ENCODE peak calls at places on chromosomes 11 and 22, in five cellular contexts. One of them, this sample, is unnamed.

GRCh38 chr11:44065161-44065571 is 904 bp upstream of the ACCS start:
- DNase-seq in NCI-H345: no peak
- DNase-seq in tibial nerve: no peak
- DNase-seq in PC-9: no peak
- DNase-seq in GM10248: no peak
- DNase-seq in this sample: no peak

GRCh38 chr22:17303840-17304779 is 65.2 kb upstream of the CECR2 start:
- DNase-seq in NCI-H345: no peak
- DNase-seq in tibial nerve: no peak
- DNase-seq in PC-9: no peak
- DNase-seq in GM10248: peak; percentile 76
- DNase-seq in this sample: peak; percentile 84

GRCh38 chr11:3207530-3208189 is 11.0 kb downstream of the MRGPRG start:
- DNase-seq in NCI-H345: no peak
- DNase-seq in tibial nerve: no peak
- DNase-seq in PC-9: no peak
- DNase-seq in GM10248: no peak
- DNase-seq in this sample: no peak

GRCh38 chr11:96741068-96741467 is 351.3 kb downstream of the JRKL start:
- DNase-seq in NCI-H345: no peak
- DNase-seq in tibial nerve: no peak
- DNase-seq in PC-9: no peak
- DNase-seq in GM10248: no peak
- DNase-seq in this sample: no peak

GRCh38 chr11:67416416-67417335 is 1.2 kb downstream of the CARNS1 start:
- DNase-seq in NCI-H345: peak; percentile 94
- DNase-seq in tibial nerve: no peak
- DNase-seq in PC-9: no peak
- DNase-seq in GM10248: no peak
- DNase-seq in this sample: no peak

GRCh38 chr11:116473790-116474346 is 298.9 kb downstream of the BUD13 start:
- DNase-seq in NCI-H345: no peak
- DNase-seq in tibial nerve: no peak
- DNase-seq in PC-9: no peak
- DNase-seq in GM10248: no peak
- DNase-seq in this sample: no peak

GRCh38 chr11:72146625-72147024 is 11.1 kb downstream of the FOLR3 start:
- DNase-seq in NCI-H345: no peak
- DNase-seq in tibial nerve: no peak
- DNase-seq in PC-9: peak; percentile 18
- DNase-seq in GM10248: no peak
- DNase-seq in this sample: no peak

GRCh38 chr11:64855596-64856304 is 11.3 kb upstream of the CDC42BPG start:
- DNase-seq in NCI-H345: no peak
- DNase-seq in tibial nerve: no peak
- DNase-seq in PC-9: no peak
- DNase-seq in GM10248: no peak
- DNase-seq in this sample: no peak

GRCh38 chr11:92687724-92688123 is 281.7 kb upstream of the MTNR1B start:
- DNase-seq in NCI-H345: no peak
- DNase-seq in tibial nerve: no peak
- DNase-seq in PC-9: no peak
- DNase-seq in GM10248: no peak
- DNase-seq in this sample: no peak

GRCh38 chr11:83648610-83649467 is 362.7 kb upstream of the CCDC90B start:
- DNase-seq in NCI-H345: no peak
- DNase-seq in tibial nerve: no peak
- DNase-seq in PC-9: no peak
- DNase-seq in GM10248: no peak
- DNase-seq in this sample: no peak

GRCh38 chr22:23383491-23384450 is 196.3 kb downstream of the IGLL1 start:
- DNase-seq in NCI-H345: peak; percentile 5
- DNase-seq in tibial nerve: no peak
- DNase-seq in PC-9: no peak
- DNase-seq in GM10248: no peak
- DNase-seq in this sample: peak; percentile 19

GRCh38 chr11:115892016-115892415 is 387.8 kb upstream of the CADM1 start:
- DNase-seq in NCI-H345: no peak
- DNase-seq in tibial nerve: no peak
- DNase-seq in PC-9: no peak
- DNase-seq in GM10248: no peak
- DNase-seq in this sample: no peak

GRCh38 chr22:21587803-21588611 is 20.5 kb downstream of the UBE2L3 start:
- DNase-seq in NCI-H345: no peak
- DNase-seq in tibial nerve: no peak
- DNase-seq in PC-9: no peak
- DNase-seq in GM10248: peak; percentile 84
- DNase-seq in this sample: peak; percentile 84

GRCh38 chr22:26903030-26903856 is 245.9 kb downstream of the MIAT start:
- DNase-seq in NCI-H345: no peak
- DNase-seq in tibial nerve: no peak
- DNase-seq in PC-9: no peak
- DNase-seq in GM10248: no peak
- DNase-seq in this sample: peak; percentile 40

GRCh38 chr11:102438311-102439062 is 14.1 kb downstream of the TMEM123 start:
- DNase-seq in NCI-H345: no peak
- DNase-seq in tibial nerve: no peak
- DNase-seq in PC-9: no peak
- DNase-seq in GM10248: no peak
- DNase-seq in this sample: no peak

GRCh38 chr22:28799125-28799833 is 1.1 kb downstream of the XBP1 start:
- DNase-seq in NCI-H345: peak; percentile 21
- DNase-seq in tibial nerve: peak; percentile 44
- DNase-seq in PC-9: peak; percentile 80
- DNase-seq in GM10248: no peak
- DNase-seq in this sample: peak; percentile 43

GRCh38 chr11:14644396-14645246 is 1.0 kb downstream of the PDE3B start:
- DNase-seq in NCI-H345: peak; percentile 49
- DNase-seq in tibial nerve: no peak
- DNase-seq in PC-9: no peak
- DNase-seq in GM10248: peak; percentile 45
- DNase-seq in this sample: peak; percentile 62

GRCh38 chr11:120815260-120816100 is 208.4 kb upstream of the TBCEL start:
- DNase-seq in NCI-H345: no peak
- DNase-seq in tibial nerve: no peak
- DNase-seq in PC-9: peak; percentile 60
- DNase-seq in GM10248: no peak
- DNase-seq in this sample: no peak

GRCh38 chr22:49515486-49515885 is 312.2 kb downstream of the BRD1 start:
- DNase-seq in NCI-H345: no peak
- DNase-seq in tibial nerve: no peak
- DNase-seq in PC-9: no peak
- DNase-seq in GM10248: no peak
- DNase-seq in this sample: no peak

GRCh38 chr11:76380161-76380976 is 563 bp downstream of the THAP12 start:
- DNase-seq in NCI-H345: no peak
- DNase-seq in tibial nerve: no peak
- DNase-seq in PC-9: no peak
- DNase-seq in GM10248: peak; percentile 52
- DNase-seq in this sample: peak; percentile 58

GRCh38 chr11:32266611-32267010 is 168.7 kb downstream of the WT1 start:
- DNase-seq in NCI-H345: no peak
- DNase-seq in tibial nerve: no peak
- DNase-seq in PC-9: no peak
- DNase-seq in GM10248: no peak
- DNase-seq in this sample: no peak

GRCh38 chr11:125346565-125347260 is 149.4 kb downstream of the FEZ1 start:
- DNase-seq in NCI-H345: no peak
- DNase-seq in tibial nerve: no peak
- DNase-seq in PC-9: no peak
- DNase-seq in GM10248: no peak
- DNase-seq in this sample: no peak

GRCh38 chr11:131889146-131889577 is 518.7 kb downstream of the NTM start:
- DNase-seq in NCI-H345: peak; percentile 55
- DNase-seq in tibial nerve: no peak
- DNase-seq in PC-9: no peak
- DNase-seq in GM10248: no peak
- DNase-seq in this sample: no peak

GRCh38 chr22:49395617-49396016 is 432.1 kb downstream of the BRD1 start:
- DNase-seq in NCI-H345: no peak
- DNase-seq in tibial nerve: no peak
- DNase-seq in PC-9: no peak
- DNase-seq in GM10248: no peak
- DNase-seq in this sample: no peak

GRCh38 chr11:35485656-35486318 is 39.6 kb downstream of the PAMR1 start:
- DNase-seq in NCI-H345: peak; percentile 78
- DNase-seq in tibial nerve: peak; percentile 66
- DNase-seq in PC-9: peak; percentile 68
- DNase-seq in GM10248: peak; percentile 65
- DNase-seq in this sample: peak; percentile 60

GRCh38 chr11:76323804-76324203 is 57.1 kb downstream of the THAP12 start:
- DNase-seq in NCI-H345: no peak
- DNase-seq in tibial nerve: no peak
- DNase-seq in PC-9: no peak
- DNase-seq in GM10248: no peak
- DNase-seq in this sample: no peak

GRCh38 chr22:25172153-25172552 is 27.5 kb upstream of the CRYBB3 start:
- DNase-seq in NCI-H345: peak; percentile 5
- DNase-seq in tibial nerve: no peak
- DNase-seq in PC-9: no peak
- DNase-seq in GM10248: peak; percentile 52
- DNase-seq in this sample: peak; percentile 47

GRCh38 chr22:22748297-22748743 is 103.9 kb downstream of the GGTLC2 start:
- DNase-seq in NCI-H345: peak; percentile 0
- DNase-seq in tibial nerve: peak; percentile 34
- DNase-seq in PC-9: no peak
- DNase-seq in GM10248: peak; percentile 34
- DNase-seq in this sample: no peak

GRCh38 chr11:63560506-63561179 is 2.5 kb downstream of the PLAAT2 start:
- DNase-seq in NCI-H345: no peak
- DNase-seq in tibial nerve: no peak
- DNase-seq in PC-9: no peak
- DNase-seq in GM10248: no peak
- DNase-seq in this sample: no peak

GRCh38 chr22:50445071-50445879 is 29.6 kb downstream of the SBF1 start:
- DNase-seq in NCI-H345: no peak
- DNase-seq in tibial nerve: no peak
- DNase-seq in PC-9: no peak
- DNase-seq in GM10248: no peak
- DNase-seq in this sample: no peak

GRCh38 chr22:21759133-21759532 is 23.5 kb upstream of the YPEL1 start:
- DNase-seq in NCI-H345: no peak
- DNase-seq in tibial nerve: no peak
- DNase-seq in PC-9: no peak
- DNase-seq in GM10248: no peak
- DNase-seq in this sample: no peak

GRCh38 chr11:72589802-72590761 is 84.1 kb downstream of the PDE2A start:
- DNase-seq in NCI-H345: no peak
- DNase-seq in tibial nerve: no peak
- DNase-seq in PC-9: no peak
- DNase-seq in GM10248: peak; percentile 56
- DNase-seq in this sample: peak; percentile 72

GRCh38 chr11:2768471-2769408 is 68.9 kb upstream of the KCNQ1OT1 start:
- DNase-seq in NCI-H345: no peak
- DNase-seq in tibial nerve: peak; percentile 10
- DNase-seq in PC-9: no peak
- DNase-seq in GM10248: no peak
- DNase-seq in this sample: peak; percentile 11

GRCh38 chr11:36403661-36404060 is 106.4 kb downstream of the TRAF6 start:
- DNase-seq in NCI-H345: no peak
- DNase-seq in tibial nerve: no peak
- DNase-seq in PC-9: no peak
- DNase-seq in GM10248: no peak
- DNase-seq in this sample: no peak

This sample was measured in GM13976.